ENCODE peak calls at places on chromosomes 6 and 20, in eight cellular contexts. U is RWPE1, N is SK-N-SH, X is hepatocyte, I is tibial artery, P is PC-9, Z is mammary epithelial cell, R is H9. K is an unnamed sample.

GRCh38 chr6:75203721-75204120 is 2.1 kb downstream of the COL12A1 start:
- DNase-seq in U (no peak), P (no peak), I (no peak), Z (no peak), N (no peak), X (no peak), R (no peak), K (no peak)

GRCh38 chr20:47051936-47052566 is 157.4 kb downstream of the EYA2 start:
- DNase-seq in N (no peak), X (no peak), Z (no peak), R (no peak), I (no peak), U (no peak), P (no peak), K (no peak)

GRCh38 chr6:31901415-31901952 is 402 bp downstream of the ZBTB12 start:
- DNase-seq in P (peak; percentile 52), R (no peak), Z (no peak), U (peak; percentile 48), N (peak; percentile 83), X (peak; percentile 76), I (peak; percentile 60), K (no peak)

GRCh38 chr20:17807670-17808069 is 107.9 kb downstream of the BANF2 start:
- DNase-seq in X (no peak), Z (no peak), I (no peak), N (no peak), R (no peak), P (no peak), U (no peak), K (no peak)

GRCh38 chr20:57435498-57436222 is 44.5 kb downstream of the RBM38 start:
- DNase-seq in R (peak; percentile 62), U (peak; percentile 85), I (peak; percentile 61), X (no peak), Z (peak; percentile 98), P (peak; percentile 99), N (no peak), K (peak; percentile 80)

GRCh38 chr6:110609101-110609500 is 132.7 kb upstream of the SLC22A16 start:
- DNase-seq in X (no peak), N (no peak), P (no peak), Z (no peak), U (no peak), I (no peak), R (no peak), K (no peak)

GRCh38 chr6:133173276-133173675 is 67.9 kb upstream of the EYA4 start:
- DNase-seq in N (no peak), I (no peak), X (no peak), R (no peak), P (no peak), Z (no peak), U (no peak), K (no peak)

GRCh38 chr6:29845405-29846006 is 17.9 kb downstream of the HLA-G start:
- DNase-seq in P (peak; percentile 24), Z (peak; percentile 95), I (no peak), N (no peak), U (peak; percentile 42), X (peak; percentile 57), R (no peak), K (peak; percentile 92)

GRCh38 chr20:24910461-24910860 is 38.6 kb upstream of the CST7 start:
- DNase-seq in R (no peak), I (no peak), P (no peak), U (no peak), N (no peak), Z (no peak), X (no peak), K (no peak)

GRCh38 chr6:45619211-45619760 is 241.6 kb upstream of the SUPT3H start:
- DNase-seq in U (no peak), Z (no peak), I (no peak), N (no peak), P (no peak), X (no peak), R (no peak), K (no peak)

GRCh38 chr20:23009636-23010035 is 25.5 kb upstream of the SSTR4 start:
- DNase-seq in X (no peak), I (no peak), N (no peak), Z (peak; percentile 41), U (no peak), P (no peak), R (no peak), K (peak; percentile 31)

GRCh38 chr20:48773837-48774418 is 53.9 kb downstream of the PREX1 start:
- DNase-seq in U (no peak), I (no peak), R (no peak), P (no peak), N (no peak), X (no peak), Z (no peak), K (no peak)

GRCh38 chr6:19838442-19839236 is 1.5 kb downstream of the ID4 start:
- DNase-seq in P (peak; percentile 61), R (peak; percentile 74), U (no peak), X (peak; percentile 75), I (peak; percentile 32), Z (peak; percentile 33), N (peak; percentile 45), K (no peak)

GRCh38 chr6:72374864-72375263 is 247.0 kb upstream of the KCNQ5 start:
- DNase-seq in U (no peak), N (no peak), X (no peak), I (no peak), Z (peak; percentile 25), P (no peak), R (peak; percentile 42), K (no peak)

GRCh38 chr6:70956451-70957283 is at the start of gene B3GAT2:
- DNase-seq in U (no peak), R (peak; percentile 64), Z (peak; percentile 20), X (peak; percentile 47), I (no peak), N (peak; percentile 70), P (no peak), K (no peak)

GRCh38 chr6:129759851-129760595 is 50.0 kb upstream of the ARHGAP18 start:
- DNase-seq in R (no peak), U (no peak), N (no peak), Z (no peak), X (no peak), I (no peak), P (no peak), K (no peak)

GRCh38 chr6:14664616-14665315 is 547.2 kb downstream of the CD83 start:
- DNase-seq in P (peak; percentile 66), I (no peak), U (no peak), X (no peak), N (peak; percentile 23), Z (no peak), R (peak; percentile 75), K (no peak)

GRCh38 chr20:5191829-5192569 is 65.2 kb downstream of the CDS2 start:
- DNase-seq in N (peak; percentile 74), R (peak; percentile 58), I (no peak), Z (peak; percentile 63), X (peak; percentile 73), P (peak; percentile 39), U (peak; percentile 79), K (peak; percentile 24)

GRCh38 chr6:118284736-118285360 is 263.2 kb upstream of the PLN start:
- DNase-seq in Z (no peak), N (no peak), X (no peak), U (no peak), I (no peak), R (no peak), P (no peak), K (no peak)

GRCh38 chr6:17427617-17428016 is 34.2 kb downstream of the CAP2 start:
- DNase-seq in U (no peak), Z (no peak), I (no peak), N (no peak), R (no peak), X (no peak), P (no peak), K (no peak)
- H3K27ac ChIP-seq in U (no peak overlapping the region), Z (no peak overlapping the region), I (no peak overlapping the region), N (no peak overlapping the region), R (no peak overlapping the region), X (no peak overlapping the region), P (no peak overlapping the region), K (no peak overlapping the region)

DNA sequence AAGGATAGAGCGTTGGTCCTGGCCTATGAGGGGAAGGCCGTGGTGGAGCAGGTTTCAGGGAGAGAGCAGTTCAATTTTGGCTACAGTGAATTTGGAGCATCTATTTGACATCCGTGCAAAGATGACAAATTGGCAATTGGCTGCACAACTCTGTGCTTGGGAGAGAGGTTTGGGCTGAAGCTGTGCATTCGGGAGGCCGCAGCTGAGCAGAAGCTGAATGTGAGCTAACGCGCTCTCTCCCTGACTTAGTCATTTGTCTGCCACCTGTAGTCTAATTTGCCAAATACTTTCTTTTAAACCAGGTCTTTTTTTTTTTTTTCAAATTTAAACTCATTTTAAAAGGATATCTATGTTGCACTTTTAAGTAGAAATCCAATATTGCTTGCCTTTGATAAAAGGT is 78.8 kb downstream of the PHACTR3 start:
- DNase-seq in N (no peak), I (no peak), X (no peak), Z (no peak), U (no peak), R (no peak), P (no peak), K (no peak)
- H3K27ac ChIP-seq in N (no peak overlapping the region), I (no peak overlapping the region), X (no peak overlapping the region), Z (no peak overlapping the region), U (no peak overlapping the region), R (no peak overlapping the region), P (no peak overlapping the region), K (no peak overlapping the region)

DNA sequence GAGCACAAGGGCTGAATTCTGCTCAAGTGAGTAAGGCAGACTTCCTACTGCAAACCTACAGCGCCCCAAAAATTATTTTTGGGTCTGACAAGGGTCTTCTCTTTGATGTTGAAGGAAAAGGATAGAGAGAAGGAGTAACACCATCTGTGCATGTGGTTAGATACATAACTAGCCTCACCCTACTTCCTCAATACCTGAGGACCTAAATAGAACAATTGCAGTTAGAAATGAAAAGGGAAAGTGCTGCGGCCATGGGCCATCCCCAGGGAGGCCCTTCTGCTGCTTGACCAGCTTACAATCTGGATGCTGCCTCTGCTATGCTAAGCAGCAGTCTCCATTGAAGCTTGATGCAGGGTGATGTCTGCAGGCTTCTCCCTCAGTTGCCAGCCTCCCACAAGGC is 63.2 kb upstream of the ARMH2 start:
- DNase-seq in P (no peak), Z (no peak), N (no peak), X (no peak), I (no peak), U (no peak), R (no peak), K (no peak)
- H3K27ac ChIP-seq in P (no peak overlapping the region), Z (no peak overlapping the region), N (no peak overlapping the region), X (no peak overlapping the region), I (no peak overlapping the region), U (no peak overlapping the region), R (no peak overlapping the region), K (no peak overlapping the region)

DNA sequence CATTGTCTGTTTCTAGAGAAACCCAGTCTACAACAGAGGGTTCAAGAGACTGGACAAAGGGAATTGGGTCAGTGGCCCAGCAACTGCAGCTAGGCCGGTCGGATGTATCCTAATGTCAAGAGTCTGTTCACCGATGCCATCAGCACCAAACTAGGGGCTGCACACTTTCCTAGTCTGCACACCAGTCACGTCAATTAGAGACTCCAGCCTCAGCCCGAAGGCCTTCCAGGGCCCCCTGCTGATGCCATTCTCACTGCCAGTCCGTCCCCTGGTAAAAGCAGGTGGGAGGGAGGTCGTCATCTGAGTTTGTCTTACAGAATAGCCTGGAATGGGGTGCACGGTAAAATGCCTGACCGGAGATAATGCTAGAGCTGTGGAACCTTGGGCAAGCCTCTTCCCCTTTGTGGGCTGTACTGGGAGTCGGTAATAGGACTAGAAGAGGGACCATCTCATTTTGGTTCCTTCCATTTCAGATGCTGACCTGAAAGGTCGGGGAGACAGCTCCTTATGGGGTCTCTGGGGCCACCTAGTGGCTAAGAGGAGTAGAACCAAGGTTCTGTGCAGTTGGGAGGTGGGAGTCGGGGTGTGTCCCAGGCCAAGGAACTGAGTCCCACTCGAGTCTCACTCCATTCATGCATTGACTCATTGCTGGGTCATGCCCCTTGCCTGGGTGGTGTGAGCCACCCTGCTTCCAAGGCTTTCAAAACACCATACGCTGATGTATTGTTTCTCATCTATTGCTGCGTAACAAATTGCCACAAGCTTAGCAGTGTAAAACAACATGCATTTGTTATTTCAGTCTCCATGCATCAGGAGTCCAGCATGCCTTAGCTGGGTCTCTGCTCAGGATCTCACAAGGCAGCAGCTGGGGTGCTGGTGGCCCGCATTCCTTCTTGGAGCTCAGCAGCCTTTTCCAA is 5.1 kb downstream of the SOX12 start:
- DNase-seq in P (peak; percentile 56), N (peak; percentile 72), X (peak; percentile 83), I (no peak), U (peak; percentile 68), R (peak; percentile 72), Z (peak; percentile 50), K (no peak)
- H3K27ac ChIP-seq in P (no peak overlapping the region), N (peak overlapping the region; percentile 11), X (peak overlapping the region; percentile 8), I (no peak overlapping the region), U (peak overlapping the region; percentile 96), R (no peak overlapping the region), Z (no peak overlapping the region), K (peak overlapping the region; percentile 11)